ENCODE peak calls at places on chromosome 19, in ten cellular contexts. D is activated naive CD4-positive, alpha-beta T cell treated with anti-CD3 and anti-CD28 coated beads for 36 hours; G is germinal center; U is substantia nigra; T is NAMALWA; N is psoas muscle; F is glutamatergic neuron; B is naive thymus-derived CD8-positive, alpha-beta T cell; V is left ventricle myocardium superior; X is BJ. Y is an unnamed sample.

GRCh38 chr19:47790398-47790814 is 11.9 kb downstream of the SELENOW start:
- DNase-seq in D (peak), G (peak), U (peak), T (peak), N (peak), F (peak), B (peak), V (peak), X (no peak), Y (peak)

GRCh38 chr19:5193192-5193591 is 147.4 kb downstream of the PTPRS start:
- DNase-seq in D (no peak), G (no peak), U (no peak), T (no peak), N (no peak), F (no peak), B (no peak), V (no peak), X (no peak), Y (no peak)

GRCh38 chr19:10137751-10138682 is 18.3 kb upstream of the EIF3G start:
- DNase-seq in D (no peak), G (no peak), U (peak), T (no peak), N (no peak), F (no peak), B (no peak), V (no peak), X (no peak), Y (no peak)

GRCh38 chr19:49790866-49791265 is 22.2 kb downstream of the FUZ start:
- DNase-seq in D (no peak), G (no peak), U (no peak), T (no peak), N (peak), F (no peak), B (no peak), V (peak), X (no peak), Y (no peak)

GRCh38 chr19:38617283-38617763 is 430 bp downstream of the MAP4K1 start:
- DNase-seq in D (peak), G (peak), U (no peak), T (peak), N (no peak), F (no peak), B (peak), V (no peak), X (no peak), Y (peak)

GRCh38 chr19:46958542-46958941 is 61.1 kb upstream of the NPAS1 start:
- DNase-seq in D (peak), G (no peak), U (no peak), T (no peak), N (no peak), F (no peak), B (no peak), V (no peak), X (peak), Y (no peak)

GRCh38 chr19:53875602-53876340 is 6.2 kb upstream of the PRKCG start:
- DNase-seq in D (no peak), G (no peak), U (no peak), T (no peak), N (no peak), F (no peak), B (no peak), V (no peak), X (no peak), Y (no peak)

GRCh38 chr19:40357655-40358054 is 9.2 kb downstream of the PLD3 start:
- DNase-seq in D (no peak), G (no peak), U (no peak), T (no peak), N (no peak), F (no peak), B (no peak), V (no peak), X (no peak), Y (no peak)

GRCh38 chr19:40089462-40089861 is 1.3 kb downstream of the ZNF780A start:
- DNase-seq in D (no peak), G (no peak), U (no peak), T (no peak), N (no peak), F (no peak), B (no peak), V (no peak), X (no peak), Y (no peak)

GRCh38 chr19:38869160-38869835 is 8.8 kb downstream of the RINL start:
- DNase-seq in D (peak), G (peak), U (no peak), T (peak), N (no peak), F (peak), B (no peak), V (peak), X (no peak), Y (peak)